ENCODE peak calls at places on chromosomes 12 and 14, in seven cellular contexts. C is suprapubic skin, F is thyroid gland, E is gastrocnemius medialis, Q is uterus, Z is Peyer's patch, S is breast epithelium. N is an unnamed sample.

GRCh38 chr14:78005325-78005724 is 164.8 kb upstream of the NRXN3 start:
- DNase-seq in Z (no peak), F (no peak), S (no peak), C (no peak), E (no peak), Q (no peak), N (no peak)

GRCh38 chr12:56518570-56518969 is 3.0 kb upstream of the RBMS2 start:
- DNase-seq in C (no peak), E (no peak), Z (no peak), F (no peak), Q (no peak), S (no peak), N (no peak)

GRCh38 chr12:10455766-10456165 is 2.6 kb upstream of the KLRC1 start:
- DNase-seq in C (no peak), Z (no peak), E (no peak), S (no peak), Q (no peak), F (no peak), N (no peak)

GRCh38 chr14:102316048-102316745 is 3.3 kb upstream of the ZNF839 start:
- DNase-seq in Q (peak), C (no peak), F (peak), E (no peak), S (no peak), Z (peak), N (peak)

GRCh38 chr12:93572712-93573551 is 457 bp downstream of the SOCS2 start:
- DNase-seq in C (peak), Q (peak), Z (peak), S (no peak), F (peak), E (no peak), N (peak)

GRCh38 chr12:98646165-98646764 is 1.2 kb downstream of the APAF1 start:
- DNase-seq in F (no peak), Z (no peak), Q (no peak), C (no peak), S (no peak), E (no peak), N (no peak)

GRCh38 chr12:120010661-120011230 is 21.7 kb downstream of the BICDL1 start:
- DNase-seq in S (no peak), Q (no peak), F (no peak), Z (no peak), E (no peak), C (no peak), N (no peak)

GRCh38 chr12:130552483-130552996 is 163.6 kb downstream of the RIMBP2 start:
- DNase-seq in Z (no peak), Q (no peak), C (no peak), F (no peak), S (no peak), E (no peak), N (no peak)

GRCh38 chr14:43165651-43166050 is 1341.4 kb downstream of the FSCB start:
- DNase-seq in S (no peak), Q (no peak), C (no peak), F (no peak), E (no peak), Z (no peak), N (no peak)

GRCh38 chr12:124399622-124400021 is 104.7 kb downstream of the RFLNA start:
- DNase-seq in Q (peak), E (no peak), S (no peak), Z (peak), F (no peak), C (no peak), N (no peak)

GRCh38 chr12:105347486-105347885 is 17.0 kb downstream of the C12orf75 start:
- DNase-seq in F (no peak), Z (no peak), E (no peak), S (no peak), Q (no peak), C (no peak), N (no peak)

GRCh38 chr14:51398898-51399297 is 158.9 kb downstream of the TMX1 start:
- DNase-seq in S (no peak), F (no peak), E (no peak), C (no peak), Z (no peak), Q (no peak), N (no peak)

GRCh38 chr12:118328486-118329340 is 44.0 kb downstream of the TAOK3 start:
- DNase-seq in C (no peak), Q (no peak), E (no peak), Z (no peak), F (no peak), S (no peak), N (no peak)

GRCh38 chr12:28963554-28963953 is 185.5 kb upstream of the FAR2 start:
- DNase-seq in E (no peak), S (no peak), C (no peak), Q (no peak), F (no peak), Z (no peak), N (no peak)

GRCh38 chr12:674272-674781 is 11.1 kb upstream of the NINJ2 start:
- DNase-seq in Z (peak), Q (no peak), E (no peak), S (no peak), C (no peak), F (no peak), N (no peak)

GRCh38 chr12:113302925-113303640 is 31.8 kb downstream of the SLC8B1 start:
- DNase-seq in C (no peak), Q (no peak), S (no peak), E (no peak), Z (no peak), F (no peak), N (no peak)

GRCh38 chr12:97168804-97169203 is 261.7 kb downstream of the NEDD1 start:
- DNase-seq in Q (no peak), E (no peak), Z (no peak), S (no peak), C (no peak), F (no peak), N (no peak)

GRCh38 chr14:91220581-91221000 is 23.9 kb downstream of the GPR68 start:
- DNase-seq in F (peak), S (no peak), Z (no peak), E (no peak), Q (no peak), C (no peak), N (no peak)

GRCh38 chr12:26940820-26941219 is 2.5 kb downstream of the FGFR1OP2 start:
- DNase-seq in S (no peak), F (no peak), E (no peak), C (no peak), Q (no peak), Z (no peak), N (no peak)

GRCh38 chr12:92511776-92512175 is 191.0 kb upstream of the PLEKHG7 start:
- DNase-seq in S (no peak), Q (no peak), F (no peak), C (no peak), Z (no peak), E (no peak), N (no peak)

GRCh38 chr14:74085047-74085637 is 386 bp downstream of the LIN52 start:
- DNase-seq in Q (no peak), Z (no peak), S (peak), F (no peak), C (no peak), E (no peak), N (no peak)

GRCh38 chr12:54162741-54163140 is 26.0 kb downstream of the SMUG1 start:
- DNase-seq in Z (no peak), C (no peak), S (no peak), F (no peak), E (no peak), Q (no peak), N (no peak)

GRCh38 chr12:14999421-15000047 is 26.7 kb downstream of the PDE6H start:
- DNase-seq in Z (no peak), F (no peak), C (no peak), E (no peak), S (no peak), Q (no peak), N (no peak)

GRCh38 chr12:30164937-30165336 is 381.2 kb upstream of the TMTC1 start:
- DNase-seq in Q (no peak), C (no peak), Z (no peak), F (no peak), S (no peak), E (no peak), N (no peak)

GRCh38 chr12:70292017-70292776 is 49.0 kb downstream of the CNOT2 start:
- DNase-seq in Q (no peak), S (no peak), F (no peak), E (no peak), Z (no peak), C (no peak), N (no peak)

GRCh38 chr12:132069336-132069985 is 74.7 kb downstream of the DDX51 start:
- DNase-seq in E (no peak), C (no peak), Z (no peak), F (no peak), S (no peak), Q (no peak), N (no peak)

GRCh38 chr12:92075425-92075891 is 70.2 kb downstream of the BTG1 start:
- DNase-seq in Q (no peak), S (no peak), E (no peak), F (peak), C (no peak), Z (no peak), N (no peak)

GRCh38 chr14:102795060-102795925 is 18.0 kb downstream of the TRAF3 start:
- DNase-seq in C (peak), S (peak), F (peak), Z (peak), E (peak), Q (peak), N (peak)

GRCh38 chr14:81710232-81710845 is 176.7 kb upstream of the SEL1L start:
- DNase-seq in F (peak), Q (no peak), S (no peak), C (no peak), Z (no peak), E (no peak), N (no peak)

GRCh38 chr14:101556566-101557320 is 4.6 kb upstream of the DIO3 start:
- DNase-seq in F (no peak), C (no peak), Z (no peak), S (peak), Q (no peak), E (no peak), N (no peak)

GRCh38 chr14:55976619-55977018 is 141.6 kb upstream of the PELI2 start:
- DNase-seq in Z (no peak), F (no peak), Q (no peak), E (no peak), S (no peak), C (no peak), N (no peak)

GRCh38 chr12:4610481-4610880 is 38.4 kb downstream of the AKAP3 start:
- DNase-seq in F (no peak), Z (no peak), Q (no peak), C (no peak), S (no peak), E (no peak), N (no peak)

DNA sequence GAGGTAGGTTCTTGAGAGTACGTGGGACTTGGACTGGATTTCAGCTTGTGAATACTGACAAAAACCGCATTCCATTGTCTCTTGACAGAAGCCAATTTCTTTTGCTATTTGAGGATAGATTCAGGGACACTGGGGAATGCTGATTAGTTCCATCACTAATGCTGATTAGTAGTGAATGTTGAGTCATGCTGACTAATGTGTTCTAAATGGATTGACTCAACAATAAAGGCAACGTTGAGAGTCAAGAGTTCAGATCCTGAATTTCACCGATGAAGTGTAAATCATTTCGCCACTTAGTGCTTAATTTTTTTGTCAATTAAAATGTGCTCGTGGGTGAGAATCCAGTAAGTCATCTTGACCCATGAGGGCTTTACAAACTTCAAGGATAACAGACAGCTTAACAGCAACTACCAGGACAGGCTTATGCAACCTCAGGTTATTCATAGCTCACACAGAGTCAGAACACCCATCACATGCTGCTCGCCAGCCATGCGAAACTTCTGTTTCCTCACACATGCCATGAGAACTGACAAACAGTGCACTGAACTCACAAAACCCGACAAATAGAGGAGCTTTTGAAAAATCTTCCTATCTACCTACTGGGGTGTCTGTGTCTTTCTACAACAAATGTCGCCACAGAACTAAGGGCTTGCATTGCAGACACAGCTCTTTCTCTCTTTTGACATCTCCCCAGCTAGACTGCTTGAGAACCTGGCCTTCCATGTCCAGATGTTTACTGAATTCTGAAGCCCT is 316.5 kb downstream of the ZFP36L1 start:
- DNase-seq in E (peak), F (peak), C (peak), S (peak), Z (peak), Q (peak), N (no peak)
- TF ChIP-seq POLR2A in E (peak), F (peak), C (no peak), S (no peak), Z (no peak), Q (no peak), N (no peak)

GRCh38 chr12:108641446-108642268 is 8.0 kb upstream of the SELPLG start:
- DNase-seq in E (no peak), Q (no peak), C (peak), S (no peak), Z (no peak), F (no peak), N (no peak)
- H3K27ac ChIP-seq in E (peak), Q (peak), C (no peak), S (no peak), Z (peak), F (peak), N (no peak)

GRCh38 chr14:105165761-105166485 is 2.7 kb downstream of the JAG2 start:
- DNase-seq in E (no peak), Q (no peak), C (no peak), F (no peak), Z (no peak), S (peak), N (no peak)
- H3K4me3 ChIP-seq in E (peak), Q (no peak), C (peak), F (no peak), Z (no peak), S (no peak), N (no peak)

GRCh38 chr14:61476737-61477410 is 155.5 kb downstream of the PRKCH start:
- DNase-seq in E (peak), S (no peak), F (no peak), Q (peak), Z (peak), C (no peak), N (no peak)
- TF ChIP-seq POLR2A in E (no peak), S (no peak), F (peak), Q (peak), Z (peak), C (no peak), N (no peak)

N was measured in heart left ventricle.